ENCODE peak calls at places on chromosomes 13 and 19, in eight cellular contexts. T is amygdala; X is ecto neural progenitor cell; I is stimulated activated CD4-positive, alpha-beta T cell treated with anti-CD3 and anti-CD28 coated beads, Interleukin-1b, Interleukin-23, amount 100 ng/mL, for 48 hours; U is IMR-90; K is esophagus squamous epithelium; R is HCEC 1CT; O is activated CD4-positive, alpha-beta T cell treated with anti-CD3 and anti-CD28 coated beads, Interleukin-2, amount 10 ng/mL, durations not matched to agents 24 days and 14 days. H is an unnamed sample.

GRCh38 chr13:99361197-99361596 is 54.0 kb upstream of the GPR183 start:
- DNase-seq in U (no peak), X (no peak), R (no peak), K (no peak), T (no peak), O (peak), I (no peak), H (no peak)

GRCh38 chr13:67515895-67516294 is 285.8 kb upstream of the PCDH9 start:
- DNase-seq in T (no peak), K (no peak), X (no peak), I (no peak), O (no peak), R (peak), U (peak), H (no peak)

GRCh38 chr13:105990256-105990958 is 545.1 kb downstream of the EFNB2 start:
- DNase-seq in T (no peak), I (no peak), K (no peak), R (peak), O (no peak), U (peak), X (no peak), H (no peak)

GRCh38 chr13:44396963-44397580 is 23.4 kb downstream of the SERP2 start:
- DNase-seq in O (no peak), R (no peak), I (no peak), U (peak), X (peak), T (no peak), K (no peak), H (no peak)

GRCh38 chr13:49679244-49679643 is 12.0 kb downstream of the EBPL start:
- DNase-seq in U (peak), T (no peak), X (no peak), I (no peak), R (no peak), O (peak), K (no peak), H (no peak)

GRCh38 chr19:18506101-18506534 is 15.8 kb downstream of the ELL start:
- DNase-seq in U (no peak), T (no peak), R (no peak), X (no peak), I (no peak), K (no peak), O (no peak), H (no peak)

GRCh38 chr19:14472202-14472961 is 2.8 kb downstream of the PTGER1 start:
- DNase-seq in K (no peak), T (peak), R (no peak), X (peak), I (peak), U (peak), O (peak), H (peak)

GRCh38 chr13:113273856-113274590 is 23.0 kb upstream of the LAMP1 start:
- DNase-seq in X (no peak), T (no peak), O (no peak), R (peak), K (no peak), I (no peak), U (peak), H (peak)

GRCh38 chr19:32581704-32582164 is 744 bp downstream of the PDCD5 start:
- DNase-seq in I (no peak), K (no peak), X (no peak), T (no peak), U (peak), O (no peak), R (peak), H (no peak)

GRCh38 chr13:70203661-70204229 is 95.5 kb upstream of the KLHL1 start:
- DNase-seq in X (no peak), K (no peak), T (no peak), O (no peak), U (no peak), I (no peak), R (no peak), H (no peak)

GRCh38 chr13:60591348-60591747 is 194.3 kb downstream of the TDRD3 start:
- DNase-seq in U (peak), T (no peak), I (no peak), X (no peak), R (peak), K (no peak), O (no peak), H (no peak)

GRCh38 chr13:23488442-23488841 is 54.9 kb upstream of the SACS start:
- DNase-seq in I (no peak), R (no peak), X (no peak), K (no peak), T (no peak), U (peak), O (no peak), H (no peak)

GRCh38 chr19:872266-872951 is 12.9 kb downstream of the CFD start:
- DNase-seq in R (peak), I (peak), U (peak), T (no peak), K (peak), O (peak), X (peak), H (no peak)

GRCh38 chr19:48836089-48837017 is at the start of gene HSD17B14:
- DNase-seq in T (no peak), X (peak), U (no peak), I (no peak), R (peak), O (no peak), K (no peak), H (no peak)

H was measured in caudate nucleus.